ENCODE peak calls at places on chromosomes 11 and 22, in six cellular contexts. One of them, this sample, is unnamed.

GRCh38 chr11:11987503-11988022 is 20.9 kb downstream of the DKK3 start:
- DNase-seq in stimulated activated effector memory CD8-positive, alpha-beta T cell treated with anti-CD3 and anti-CD28 coated beads, Interleukin-12 subunit alpha, Interleukin-12 subunit beta, amount 100 ng/mL, for 72 hours: no peak
- DNase-seq in pancreas: no peak
- DNase-seq in left ventricle myocardium inferior: no peak
- DNase-seq in cardiac fibroblast: peak
- DNase-seq in foreskin fibroblast: peak
- DNase-seq in this sample: no peak

GRCh38 chr22:26502688-26503561 is 9.3 kb downstream of the TFIP11 start:
- DNase-seq in foreskin fibroblast: no peak
- DNase-seq in pancreas: no peak
- DNase-seq in stimulated activated effector memory CD8-positive, alpha-beta T cell treated with anti-CD3 and anti-CD28 coated beads, Interleukin-12 subunit alpha, Interleukin-12 subunit beta, amount 100 ng/mL, for 72 hours: peak
- DNase-seq in left ventricle myocardium inferior: peak
- DNase-seq in cardiac fibroblast: peak
- DNase-seq in this sample: peak

GRCh38 chr11:116879789-116880402 is 42.5 kb upstream of the APOA1 start:
- DNase-seq in cardiac fibroblast: peak
- DNase-seq in stimulated activated effector memory CD8-positive, alpha-beta T cell treated with anti-CD3 and anti-CD28 coated beads, Interleukin-12 subunit alpha, Interleukin-12 subunit beta, amount 100 ng/mL, for 72 hours: no peak
- DNase-seq in left ventricle myocardium inferior: no peak
- DNase-seq in pancreas: no peak
- DNase-seq in foreskin fibroblast: peak
- DNase-seq in this sample: no peak

GRCh38 chr11:81005595-81005994 is 1564.8 kb upstream of the TENM4 start:
- DNase-seq in foreskin fibroblast: peak
- DNase-seq in stimulated activated effector memory CD8-positive, alpha-beta T cell treated with anti-CD3 and anti-CD28 coated beads, Interleukin-12 subunit alpha, Interleukin-12 subunit beta, amount 100 ng/mL, for 72 hours: no peak
- DNase-seq in left ventricle myocardium inferior: no peak
- DNase-seq in cardiac fibroblast: peak
- DNase-seq in pancreas: no peak
- DNase-seq in this sample: no peak

GRCh38 chr11:8016396-8016949 is 29.3 kb downstream of the EIF3F start:
- DNase-seq in left ventricle myocardium inferior: no peak
- DNase-seq in pancreas: no peak
- DNase-seq in stimulated activated effector memory CD8-positive, alpha-beta T cell treated with anti-CD3 and anti-CD28 coated beads, Interleukin-12 subunit alpha, Interleukin-12 subunit beta, amount 100 ng/mL, for 72 hours: no peak
- DNase-seq in foreskin fibroblast: no peak
- DNase-seq in cardiac fibroblast: no peak
- DNase-seq in this sample: no peak

GRCh38 chr22:37009490-37009889 is 9.8 kb downstream of the TST start:
- DNase-seq in foreskin fibroblast: no peak
- DNase-seq in left ventricle myocardium inferior: no peak
- DNase-seq in cardiac fibroblast: no peak
- DNase-seq in pancreas: no peak
- DNase-seq in stimulated activated effector memory CD8-positive, alpha-beta T cell treated with anti-CD3 and anti-CD28 coated beads, Interleukin-12 subunit alpha, Interleukin-12 subunit beta, amount 100 ng/mL, for 72 hours: no peak
- DNase-seq in this sample: no peak

GRCh38 chr22:33018232-33018864 is 39.8 kb downstream of the SYN3 start:
- DNase-seq in foreskin fibroblast: no peak
- DNase-seq in stimulated activated effector memory CD8-positive, alpha-beta T cell treated with anti-CD3 and anti-CD28 coated beads, Interleukin-12 subunit alpha, Interleukin-12 subunit beta, amount 100 ng/mL, for 72 hours: peak
- DNase-seq in left ventricle myocardium inferior: peak
- DNase-seq in cardiac fibroblast: peak
- DNase-seq in pancreas: peak
- DNase-seq in this sample: no peak

GRCh38 chr11:128908391-128909246 is 17.5 kb downstream of the KCNJ5 start:
- DNase-seq in stimulated activated effector memory CD8-positive, alpha-beta T cell treated with anti-CD3 and anti-CD28 coated beads, Interleukin-12 subunit alpha, Interleukin-12 subunit beta, amount 100 ng/mL, for 72 hours: no peak
- DNase-seq in cardiac fibroblast: peak
- DNase-seq in pancreas: peak
- DNase-seq in foreskin fibroblast: peak
- DNase-seq in left ventricle myocardium inferior: peak
- DNase-seq in this sample: no peak

GRCh38 chr11:56841210-56841810 is 92.8 kb upstream of the OR9G4 start:
- DNase-seq in stimulated activated effector memory CD8-positive, alpha-beta T cell treated with anti-CD3 and anti-CD28 coated beads, Interleukin-12 subunit alpha, Interleukin-12 subunit beta, amount 100 ng/mL, for 72 hours: no peak
- DNase-seq in pancreas: no peak
- DNase-seq in foreskin fibroblast: peak
- DNase-seq in cardiac fibroblast: peak
- DNase-seq in left ventricle myocardium inferior: no peak
- DNase-seq in this sample: no peak